ENCODE peak calls at places on chromosomes 13 and 19, in ten cellular contexts. G is mucosa of descending colon, B is GM12865, R is fibroblast of mammary gland, X is AG04450, L is AG04449, P is tibial artery, O is H1, K is dorsolateral prefrontal cortex, Z is astrocyte of the cerebellum. W is an unnamed sample.

GRCh38 chr13:30113983-30114491 is 193.3 kb downstream of the KATNAL1 start:
- DNase-seq in G (peak), B (no peak), R (no peak), X (no peak), L (no peak), P (no peak), O (no peak), K (no peak), Z (no peak), W (no peak)

GRCh38 chr13:76992548-76993001 is 694 bp downstream of the CLN5 start:
- DNase-seq in G (peak), B (peak), R (peak), X (no peak), L (no peak), P (peak), O (no peak), K (peak), Z (no peak), W (no peak)

GRCh38 chr13:46315036-46315435 is 72.0 kb downstream of the RUBCNL start:
- DNase-seq in G (no peak), B (no peak), R (no peak), X (no peak), L (no peak), P (no peak), O (no peak), K (no peak), Z (no peak), W (no peak)

GRCh38 chr19:988081-988480 is 3.9 kb downstream of the WDR18 start:
- DNase-seq in G (no peak), B (no peak), R (peak), X (no peak), L (no peak), P (no peak), O (no peak), K (no peak), Z (no peak), W (no peak)

GRCh38 chr19:13835791-13836723 is 40.8 kb downstream of the ZSWIM4 start:
- DNase-seq in G (peak), B (no peak), R (no peak), X (no peak), L (no peak), P (peak), O (no peak), K (no peak), Z (no peak), W (no peak)

GRCh38 chr19:47891923-47892666 is 6.0 kb upstream of the SULT2A1 start:
- DNase-seq in G (no peak), B (no peak), R (no peak), X (no peak), L (no peak), P (no peak), O (no peak), K (no peak), Z (no peak), W (no peak)

GRCh38 chr19:2337329-2337707 is 8.8 kb downstream of the SPPL2B start:
- DNase-seq in G (no peak), B (no peak), R (peak), X (no peak), L (no peak), P (no peak), O (no peak), K (no peak), Z (peak), W (no peak)

GRCh38 chr13:99071211-99071610 is 93.3 kb upstream of the DOCK9 start:
- DNase-seq in G (no peak), B (no peak), R (no peak), X (no peak), L (no peak), P (no peak), O (no peak), K (no peak), Z (no peak), W (no peak)

GRCh38 chr19:47097396-47098217 is 16.0 kb downstream of the ZC3H4 start:
- DNase-seq in G (peak), B (no peak), R (peak), X (no peak), L (no peak), P (peak), O (no peak), K (peak), Z (no peak), W (no peak)

GRCh38 chr13:39034085-39034484 is 3.8 kb downstream of the PROSER1 start:
- DNase-seq in G (no peak), B (no peak), R (no peak), X (no peak), L (no peak), P (no peak), O (no peak), K (no peak), Z (no peak), W (no peak)
- H3K4me3 ChIP-seq in G (no peak), B (no peak), R (no peak), X (no peak), L (no peak), P (no peak), O (no peak), K (no peak), Z (no peak), W (no peak)

DNA sequence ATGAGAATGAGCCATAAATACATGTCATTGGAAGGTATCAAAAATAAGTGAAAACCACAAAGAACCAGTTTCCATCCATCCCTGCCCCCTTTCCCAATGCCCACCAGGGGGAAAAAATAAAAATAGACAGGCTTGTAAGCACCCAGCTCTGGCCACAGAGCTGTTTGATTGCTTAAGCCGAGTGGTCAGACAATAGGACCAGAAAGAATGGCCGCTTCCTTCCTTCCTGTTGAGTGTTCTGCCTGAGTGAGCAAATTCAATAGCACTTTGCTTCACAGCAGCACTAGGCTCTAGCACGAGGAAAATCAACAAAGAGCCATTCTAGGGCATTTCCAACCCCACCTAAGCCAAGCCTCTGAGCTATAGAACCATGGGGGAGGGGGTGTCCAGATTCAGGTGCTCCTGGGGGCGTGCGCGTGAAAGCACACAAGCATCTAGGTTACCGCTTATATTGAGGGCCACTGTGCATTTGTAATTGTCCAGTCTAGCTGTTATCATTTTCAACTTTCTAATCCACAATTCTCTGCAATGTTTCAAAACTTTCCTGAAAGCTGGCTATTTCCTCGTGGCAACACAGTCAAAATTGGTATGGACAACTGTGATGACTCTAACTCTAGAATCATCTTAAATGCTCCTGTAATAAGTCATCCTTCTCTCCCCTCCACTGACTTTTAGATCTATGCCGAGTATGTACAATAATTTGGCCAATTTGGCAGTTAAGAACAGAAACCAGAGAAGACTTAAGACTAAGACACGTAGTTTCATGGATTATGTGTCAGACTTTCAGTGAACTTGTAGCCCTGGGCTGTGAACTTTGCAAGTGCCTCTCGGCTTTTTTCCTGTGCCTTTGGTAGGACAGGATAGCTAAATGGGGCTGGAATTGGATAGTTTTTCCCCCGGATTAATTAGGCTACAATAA is 64.3 kb downstream of the SPRY2 start:
- DNase-seq in G (no peak), B (peak), R (peak), X (no peak), L (peak), P (no peak), O (peak), K (no peak), Z (peak), W (no peak)
- TF ChIP-seq CTCF in G (no peak), B (no peak), R (no peak), X (no peak), L (no peak), P (no peak), O (no peak), K (no peak), Z (peak), W (no peak)

GRCh38 chr19:45972081-45972943 is 1.4 kb downstream of the NOVA2 start:
- DNase-seq in G (no peak), B (no peak), R (no peak), X (no peak), L (no peak), P (peak), O (no peak), K (no peak), Z (no peak), W (no peak)
- H3K4me3 ChIP-seq in G (no peak), B (no peak), R (no peak), X (no peak), L (no peak), P (peak), O (peak), K (peak), Z (peak), W (no peak)

DNA sequence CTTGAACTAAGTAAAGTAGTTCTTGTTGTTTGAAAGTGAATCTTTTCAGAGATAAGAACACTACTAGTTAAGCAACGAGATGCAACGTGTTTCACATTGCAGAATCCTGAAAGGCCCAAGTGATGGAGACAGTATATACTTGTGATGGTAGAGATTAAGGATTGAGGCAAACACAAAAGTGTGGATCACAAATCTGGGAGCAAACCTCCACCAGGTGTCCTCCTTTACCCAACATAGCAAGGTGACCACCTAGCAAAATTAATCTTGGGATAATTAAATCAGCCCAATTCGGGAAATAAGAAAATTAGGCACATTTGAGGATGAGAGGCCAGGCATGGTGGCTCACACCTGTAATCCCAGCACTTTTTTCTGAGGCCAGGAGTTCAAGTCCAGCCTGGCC is 563.9 kb downstream of the DACH1 start:
- DNase-seq in G (no peak), B (no peak), R (no peak), X (no peak), L (no peak), P (no peak), O (no peak), K (no peak), Z (no peak), W (no peak)
- TF ChIP-seq CTCF in G (no peak), B (no peak), R (no peak), X (no peak), L (no peak), P (no peak), O (no peak), K (no peak), Z (peak), W (no peak)

DNA sequence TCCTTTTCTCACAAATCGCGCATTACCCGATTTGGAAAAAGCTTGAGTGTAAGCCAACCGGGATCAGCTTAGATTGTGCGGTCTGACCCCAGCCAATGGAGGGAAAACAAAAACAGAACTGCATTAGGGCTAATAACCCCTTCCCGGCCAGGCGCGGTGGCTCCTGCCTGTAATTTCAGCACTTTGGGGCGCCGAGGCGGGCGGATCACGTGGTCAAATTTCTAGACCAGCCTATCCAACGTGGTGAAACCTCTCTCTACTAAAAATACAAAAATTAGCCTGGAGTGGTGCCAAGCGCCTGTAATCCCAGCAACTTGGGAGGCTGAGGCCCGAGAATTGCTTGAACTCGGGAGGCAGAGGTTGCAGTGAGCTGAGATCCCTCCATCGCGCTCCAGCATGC is 896 bp downstream of the ZNF90 start:
- DNase-seq in G (peak), B (no peak), R (peak), X (no peak), L (no peak), P (peak), O (no peak), K (no peak), Z (no peak), W (no peak)
- H3K4me3 ChIP-seq in G (no peak), B (no peak), R (peak), X (peak), L (peak), P (peak), O (peak), K (peak), Z (peak), W (peak)

DNA sequence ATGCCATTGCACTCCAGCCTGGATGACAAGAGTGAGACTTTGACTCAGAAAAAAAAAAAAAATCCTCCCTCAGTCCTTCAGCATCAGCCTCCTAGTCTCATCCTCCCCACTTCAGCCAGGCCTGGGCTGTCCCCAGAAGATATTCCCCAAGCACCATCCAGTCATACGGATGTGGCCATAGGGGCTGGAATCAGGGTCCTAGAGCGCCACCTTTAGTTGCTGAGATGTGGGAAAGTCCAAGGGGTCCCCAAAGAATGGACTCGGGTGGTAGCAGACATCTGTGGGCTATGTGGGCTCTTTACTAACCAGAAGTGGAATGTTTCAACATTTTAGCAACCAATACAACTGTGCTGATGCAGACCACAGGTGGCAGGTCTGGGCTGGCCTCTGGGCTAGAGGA is 3.1 kb upstream of the TYROBP start:
- DNase-seq in G (no peak), B (no peak), R (no peak), X (no peak), L (no peak), P (no peak), O (no peak), K (no peak), Z (no peak), W (no peak)
- TF ChIP-seq CTCF in G (no peak), B (no peak), R (no peak), X (no peak), L (no peak), P (no peak), O (peak), K (no peak), Z (no peak), W (no peak)

GRCh38 chr19:38402623-38402966 is 298 bp upstream of the FAM98C start:
- DNase-seq in G (no peak), B (no peak), R (no peak), X (no peak), L (no peak), P (no peak), O (no peak), K (no peak), Z (no peak), W (no peak)
- H3K4me3 ChIP-seq in G (peak), B (peak), R (peak), X (peak), L (peak), P (peak), O (peak), K (peak), Z (peak), W (peak)

GRCh38 chr13:26255717-26256277 is 1.9 kb downstream of the CDK8 start:
- DNase-seq in G (no peak), B (peak), R (peak), X (no peak), L (no peak), P (no peak), O (no peak), K (no peak), Z (no peak), W (no peak)
- TF ChIP-seq CTCF in G (no peak), B (peak), R (peak), X (peak), L (no peak), P (no peak), O (no peak), K (peak), Z (peak), W (peak)

DNA sequence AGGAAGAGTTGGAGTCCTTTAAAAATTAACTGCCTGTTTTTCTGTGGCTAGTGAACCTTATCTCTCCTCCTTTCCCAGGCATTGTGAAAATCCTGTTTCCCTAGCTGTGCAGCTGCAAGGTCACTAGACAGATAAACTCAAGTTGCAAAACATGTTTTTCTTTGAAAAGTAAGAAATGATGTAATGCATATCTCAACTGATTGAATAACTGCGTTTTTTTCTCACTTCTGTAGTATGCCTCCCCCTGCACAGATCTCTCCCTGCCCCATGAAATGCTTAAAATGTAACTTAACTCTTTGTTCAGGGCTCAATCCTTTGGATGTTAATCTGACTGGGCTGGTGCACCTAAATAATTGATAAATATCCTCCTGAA is 27.7 kb upstream of the CYSLTR2 start:
- DNase-seq in G (no peak), B (no peak), R (peak), X (no peak), L (no peak), P (no peak), O (no peak), K (no peak), Z (no peak), W (no peak)
- H3K4me3 ChIP-seq in G (no peak), B (no peak), R (no peak), X (no peak), L (no peak), P (no peak), O (no peak), K (no peak), Z (no peak), W (no peak)

W was measured in AG09309.